ENCODE peak calls at places on chromosome 10, in ten cellular contexts. One of them, this sample, is unnamed.

GRCh38 chr10:76230866-76231257 is 799.4 kb downstream of the LRMDA start:
- DNase-seq in NCI-H1092: no peak
- DNase-seq in kidney glomerular epithelial cell: no peak
- DNase-seq in T-helper 9 cell: no peak
- DNase-seq in COLO829: no peak
- DNase-seq in RCC 7860: no peak
- DNase-seq in NCI-H146: peak; percentile 62
- DNase-seq in fibroblast of the conjunctiva: no peak
- DNase-seq in right atrium auricular region: no peak
- DNase-seq in fibroblast of villous mesenchyme: no peak
- DNase-seq in this sample: no peak

GRCh38 chr10:74924251-74924954 is 98.0 kb downstream of the KAT6B start:
- DNase-seq in NCI-H1092: no peak
- DNase-seq in kidney glomerular epithelial cell: peak; percentile 81
- DNase-seq in T-helper 9 cell: no peak
- DNase-seq in COLO829: peak; percentile 59
- DNase-seq in RCC 7860: peak; percentile 75
- DNase-seq in NCI-H146: no peak
- DNase-seq in fibroblast of the conjunctiva: peak; percentile 89
- DNase-seq in right atrium auricular region: no peak
- DNase-seq in fibroblast of villous mesenchyme: peak; percentile 96
- DNase-seq in this sample: peak; percentile 98

GRCh38 chr10:86651631-86652331 is 2.6 kb upstream of the OPN4 start:
- DNase-seq in NCI-H1092: no peak
- DNase-seq in kidney glomerular epithelial cell: no peak
- DNase-seq in T-helper 9 cell: no peak
- DNase-seq in COLO829: no peak
- DNase-seq in RCC 7860: no peak
- DNase-seq in NCI-H146: no peak
- DNase-seq in fibroblast of the conjunctiva: no peak
- DNase-seq in right atrium auricular region: peak; percentile 44
- DNase-seq in fibroblast of villous mesenchyme: no peak
- DNase-seq in this sample: no peak

GRCh38 chr10:6741561-6741960 is 161.5 kb upstream of the PRKCQ start:
- DNase-seq in NCI-H1092: no peak
- DNase-seq in kidney glomerular epithelial cell: no peak
- DNase-seq in T-helper 9 cell: no peak
- DNase-seq in COLO829: no peak
- DNase-seq in RCC 7860: no peak
- DNase-seq in NCI-H146: no peak
- DNase-seq in fibroblast of the conjunctiva: no peak
- DNase-seq in right atrium auricular region: no peak
- DNase-seq in fibroblast of villous mesenchyme: peak; percentile 99
- DNase-seq in this sample: no peak

GRCh38 chr10:69506834-69507643 is 55.8 kb downstream of the TSPAN15 start:
- DNase-seq in NCI-H1092: no peak
- DNase-seq in kidney glomerular epithelial cell: no peak
- DNase-seq in T-helper 9 cell: no peak
- DNase-seq in COLO829: no peak
- DNase-seq in RCC 7860: no peak
- DNase-seq in NCI-H146: no peak
- DNase-seq in fibroblast of the conjunctiva: no peak
- DNase-seq in right atrium auricular region: peak; percentile 48
- DNase-seq in fibroblast of villous mesenchyme: peak; percentile 5
- DNase-seq in this sample: no peak

GRCh38 chr10:78203915-78204818 is 170.5 kb downstream of the RPS24 start:
- DNase-seq in NCI-H1092: peak; percentile 83
- DNase-seq in kidney glomerular epithelial cell: peak; percentile 18
- DNase-seq in T-helper 9 cell: no peak
- DNase-seq in COLO829: peak; percentile 11
- DNase-seq in RCC 7860: peak; percentile 8
- DNase-seq in NCI-H146: peak; percentile 51
- DNase-seq in fibroblast of the conjunctiva: no peak
- DNase-seq in right atrium auricular region: no peak
- DNase-seq in fibroblast of villous mesenchyme: no peak
- DNase-seq in this sample: no peak

GRCh38 chr10:104935656-104936055 is 294.6 kb downstream of the SORCS3 start:
- DNase-seq in NCI-H1092: no peak
- DNase-seq in kidney glomerular epithelial cell: no peak
- DNase-seq in T-helper 9 cell: no peak
- DNase-seq in COLO829: no peak
- DNase-seq in RCC 7860: no peak
- DNase-seq in NCI-H146: no peak
- DNase-seq in fibroblast of the conjunctiva: no peak
- DNase-seq in right atrium auricular region: no peak
- DNase-seq in fibroblast of villous mesenchyme: no peak
- DNase-seq in this sample: no peak

GRCh38 chr10:61662794-61663259 is at the start of gene CABCOCO1:
- DNase-seq in NCI-H1092: peak; percentile 63
- DNase-seq in kidney glomerular epithelial cell: peak; percentile 60
- DNase-seq in T-helper 9 cell: no peak
- DNase-seq in COLO829: peak; percentile 6
- DNase-seq in RCC 7860: no peak
- DNase-seq in NCI-H146: peak; percentile 78
- DNase-seq in fibroblast of the conjunctiva: peak; percentile 23
- DNase-seq in right atrium auricular region: peak; percentile 58
- DNase-seq in fibroblast of villous mesenchyme: peak; percentile 63
- DNase-seq in this sample: no peak

GRCh38 chr10:98921381-98921780 is 314.3 kb downstream of the HPSE2 start:
- DNase-seq in NCI-H1092: no peak
- DNase-seq in kidney glomerular epithelial cell: no peak
- DNase-seq in T-helper 9 cell: no peak
- DNase-seq in COLO829: no peak
- DNase-seq in RCC 7860: no peak
- DNase-seq in NCI-H146: no peak
- DNase-seq in fibroblast of the conjunctiva: no peak
- DNase-seq in right atrium auricular region: no peak
- DNase-seq in fibroblast of villous mesenchyme: peak; percentile 45
- DNase-seq in this sample: no peak

GRCh38 chr10:24463683-24464426 is 254.9 kb downstream of the KIAA1217 start:
- DNase-seq in NCI-H1092: no peak
- DNase-seq in kidney glomerular epithelial cell: peak; percentile 88
- DNase-seq in T-helper 9 cell: no peak
- DNase-seq in COLO829: no peak
- DNase-seq in RCC 7860: peak; percentile 87
- DNase-seq in NCI-H146: no peak
- DNase-seq in fibroblast of the conjunctiva: no peak
- DNase-seq in right atrium auricular region: no peak
- DNase-seq in fibroblast of villous mesenchyme: peak; percentile 82
- DNase-seq in this sample: peak; percentile 97

GRCh38 chr10:67837519-67838314 is at the start of gene DNAJC12:
- DNase-seq in NCI-H1092: peak; percentile 19
- DNase-seq in kidney glomerular epithelial cell: peak; percentile 49
- DNase-seq in T-helper 9 cell: no peak
- DNase-seq in COLO829: no peak
- DNase-seq in RCC 7860: peak; percentile 27
- DNase-seq in NCI-H146: peak; percentile 82
- DNase-seq in fibroblast of the conjunctiva: peak; percentile 54
- DNase-seq in right atrium auricular region: no peak
- DNase-seq in fibroblast of villous mesenchyme: peak; percentile 43
- DNase-seq in this sample: peak; percentile 67